ENCODE peak calls at places on chromosomes 1 and 21, in five cellular contexts. J is A549, H is heart left ventricle, U is stomach, K is prostate gland. P is an unnamed sample.

GRCh38 chr1:98792123-98792522 is 130.6 kb downstream of the SNX7 start:
- DNase-seq in J (no peak), K (no peak), H (no peak), U (no peak), P (no peak)

GRCh38 chr21:26587621-26588260 is 14.7 kb upstream of the CYYR1 start:
- DNase-seq in H (no peak), U (no peak), J (peak), K (no peak), P (no peak)

GRCh38 chr1:39081266-39082139 is 55.4 kb downstream of the NDUFS5 start:
- DNase-seq in J (no peak), U (no peak), K (no peak), H (no peak), P (peak)

GRCh38 chr21:29938968-29939858 is 583 bp downstream of the GRIK1 start:
- DNase-seq in H (no peak), J (no peak), U (no peak), K (no peak), P (no peak)

GRCh38 chr1:23548704-23549143 is 10.6 kb downstream of the ID3 start:
- DNase-seq in J (no peak), K (no peak), U (no peak), H (peak), P (no peak)

GRCh38 chr1:236394905-236395779 is 1.1 kb downstream of the EDARADD start:
- DNase-seq in H (peak), J (no peak), U (peak), K (peak), P (no peak)

GRCh38 chr1:21898326-21899155 is 38.6 kb downstream of the HSPG2 start:
- DNase-seq in U (no peak), J (no peak), K (no peak), H (no peak), P (no peak)

GRCh38 chr1:39926820-39927219 is 25.1 kb upstream of the MYCL start:
- DNase-seq in U (no peak), H (no peak), K (no peak), J (no peak), P (no peak)

GRCh38 chr1:29833596-29833995 is 597.3 kb downstream of the PTPRU start:
- DNase-seq in U (peak), K (no peak), J (no peak), H (peak), P (no peak)

GRCh38 chr1:25787477-25788043 is 12.4 kb upstream of the SELENON start:
- DNase-seq in U (no peak), H (no peak), K (no peak), J (no peak), P (no peak)

GRCh38 chr1:161946071-161946987 is 77.3 kb downstream of the OLFML2B start:
- DNase-seq in J (no peak), K (no peak), H (no peak), U (no peak), P (no peak)

GRCh38 chr1:207962716-207963428 is 51.9 kb upstream of the CD34 start:
- DNase-seq in J (peak), U (peak), H (peak), K (peak), P (no peak)

GRCh38 chr1:9059944-9060744 is 9.3 kb downstream of the SLC2A5 start:
- DNase-seq in U (no peak), H (no peak), J (no peak), K (no peak), P (no peak)

GRCh38 chr1:162857850-162858249 is 3.1 kb downstream of the CCDC190 start:
- DNase-seq in K (no peak), U (no peak), J (no peak), H (no peak), P (peak)

GRCh38 chr21:34933609-34934345 is 115.3 kb downstream of the RUNX1 start:
- DNase-seq in J (no peak), H (no peak), U (no peak), K (no peak), P (no peak)

GRCh38 chr1:87236585-87236984 is 92.1 kb upstream of the LMO4 start:
- DNase-seq in U (no peak), K (no peak), J (no peak), H (no peak), P (no peak)

GRCh38 chr1:97245682-97246081 is 524.1 kb downstream of the PTBP2 start:
- DNase-seq in U (no peak), K (no peak), H (no peak), J (no peak), P (no peak)

GRCh38 chr1:34987018-34987417 is 1.9 kb upstream of the TMEM35B start:
- DNase-seq in J (no peak), U (no peak), H (no peak), K (no peak), P (no peak)

GRCh38 chr1:34982820-34983376 is 2.2 kb downstream of the TMEM35B start:
- DNase-seq in J (no peak), U (no peak), H (no peak), K (no peak), P (no peak)

GRCh38 chr1:34983700-34984355 is 1.3 kb downstream of the TMEM35B start:
- DNase-seq in K (no peak), U (no peak), H (no peak), J (no peak), P (no peak)

GRCh38 chr1:34984435-34985062 is 598 bp downstream of the TMEM35B start:
- DNase-seq in K (no peak), U (no peak), H (peak), J (no peak), P (peak)

DNA sequence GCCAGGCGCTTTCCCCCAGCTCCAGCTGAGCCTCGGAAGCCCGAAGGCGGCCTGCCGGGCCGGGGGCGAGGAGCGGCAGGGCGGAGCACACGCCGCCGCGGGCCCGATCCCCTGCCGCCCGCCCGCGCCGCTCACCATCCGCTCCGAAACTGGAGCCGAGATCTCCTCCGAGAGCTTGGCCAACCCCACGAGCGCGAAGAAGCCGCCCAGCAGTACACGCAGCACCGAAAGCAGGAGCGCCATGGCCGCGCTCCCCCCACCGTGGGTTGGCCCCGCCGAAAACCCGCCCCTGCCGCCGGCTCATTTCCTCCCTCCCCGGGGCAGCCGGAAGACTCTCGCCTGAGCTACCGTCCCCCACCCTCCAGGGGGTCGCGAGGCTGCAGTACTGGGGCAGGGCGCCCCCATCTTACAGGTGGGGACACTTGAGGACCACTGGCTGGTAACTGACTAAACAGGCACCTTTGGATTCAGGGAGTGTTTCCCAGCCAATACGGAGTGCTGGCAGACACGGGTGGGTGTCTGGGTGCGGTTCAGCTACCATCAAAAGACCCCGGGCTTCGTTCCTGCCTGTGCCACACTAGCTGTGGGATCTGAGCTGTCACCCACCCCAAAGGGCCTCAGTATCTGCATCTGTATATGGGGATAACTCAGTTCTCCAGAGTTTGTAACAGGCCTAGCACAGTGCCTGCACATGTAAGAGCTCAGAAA is at the start of gene TMEM35B:
- DNase-seq in U (peak), K (peak), J (peak), H (peak), P (peak)
- TF ChIP-seq POLR2A in U (no peak), K (peak), J (peak), H (no peak), P (peak)

GRCh38 chr1:17516303-17517214 is 22.9 kb upstream of the ARHGEF10L start:
- DNase-seq in J (no peak), H (no peak), K (no peak), U (peak), P (no peak)

GRCh38 chr1:17520473-17521319 is 18.8 kb upstream of the ARHGEF10L start:
- DNase-seq in K (no peak), H (no peak), U (no peak), J (no peak), P (no peak)

GRCh38 chr1:17521946-17522612 is 17.4 kb upstream of the ARHGEF10L start:
- DNase-seq in K (no peak), U (no peak), J (no peak), H (no peak), P (no peak)

GRCh38 chr1:17523487-17524029 is 15.9 kb upstream of the ARHGEF10L start:
- DNase-seq in J (no peak), H (no peak), K (no peak), U (no peak), P (no peak)

GRCh38 chr1:17520041-17520440 is 19.5 kb upstream of the ARHGEF10L start:
- DNase-seq in U (peak), K (peak), J (no peak), H (no peak), P (no peak)
- TF ChIP-seq POLR2A in U (no peak), K (peak), J (no peak), H (no peak), P (no peak)

GRCh38 chr1:231420959-231421615 is 1.0 kb downstream of the EGLN1 start:
- DNase-seq in H (peak), K (peak), U (peak), J (no peak), P (no peak)

GRCh38 chr1:231423648-231424047 is 1.6 kb upstream of the EGLN1 start:
- DNase-seq in K (no peak), U (no peak), J (no peak), H (no peak), P (no peak)

GRCh38 chr1:231421616-231421970 is 494 bp downstream of the EGLN1 start:
- DNase-seq in H (peak), K (peak), U (peak), J (no peak), P (no peak)

GRCh38 chr1:231422798-231423309 is 767 bp upstream of the EGLN1 start:
- DNase-seq in U (no peak), J (no peak), K (no peak), H (no peak), P (no peak)

GRCh38 chr1:231421971-231422797 is at the start of gene EGLN1:
- DNase-seq in H (peak), K (peak), U (peak), J (peak), P (peak)
- TF ChIP-seq POLR2A in H (no peak), K (peak), U (no peak), J (peak), P (peak)

GRCh38 chr1:31559715-31560114 is 16.6 kb upstream of the TINAGL1 start:
- DNase-seq in K (no peak), H (no peak), U (no peak), J (no peak), P (no peak)

GRCh38 chr1:31560394-31560793 is 15.9 kb upstream of the TINAGL1 start:
- DNase-seq in H (no peak), J (no peak), U (no peak), K (no peak), P (no peak)

GRCh38 chr1:31564606-31564989 is 11.7 kb upstream of the TINAGL1 start:
- DNase-seq in K (no peak), J (no peak), U (no peak), H (no peak), P (no peak)

GRCh38 chr1:31567956-31568570 is 8.3 kb upstream of the TINAGL1 start:
- DNase-seq in J (no peak), H (no peak), U (no peak), K (no peak), P (no peak)

GRCh38 chr1:31562707-31563360 is 13.5 kb upstream of the TINAGL1 start:
- DNase-seq in H (no peak), K (no peak), U (no peak), J (no peak), P (no peak)
- TF ChIP-seq POLR2A in H (no peak), K (no peak), U (no peak), J (no peak), P (no peak)

GRCh38 chr1:76170114-76170513 is 95.6 kb downstream of the ST6GALNAC3 start:
- DNase-seq in U (no peak), J (no peak), K (no peak), H (no peak), P (no peak)
- TF ChIP-seq POLR2A in U (no peak), J (no peak), K (no peak), H (no peak), P (no peak)

DNA sequence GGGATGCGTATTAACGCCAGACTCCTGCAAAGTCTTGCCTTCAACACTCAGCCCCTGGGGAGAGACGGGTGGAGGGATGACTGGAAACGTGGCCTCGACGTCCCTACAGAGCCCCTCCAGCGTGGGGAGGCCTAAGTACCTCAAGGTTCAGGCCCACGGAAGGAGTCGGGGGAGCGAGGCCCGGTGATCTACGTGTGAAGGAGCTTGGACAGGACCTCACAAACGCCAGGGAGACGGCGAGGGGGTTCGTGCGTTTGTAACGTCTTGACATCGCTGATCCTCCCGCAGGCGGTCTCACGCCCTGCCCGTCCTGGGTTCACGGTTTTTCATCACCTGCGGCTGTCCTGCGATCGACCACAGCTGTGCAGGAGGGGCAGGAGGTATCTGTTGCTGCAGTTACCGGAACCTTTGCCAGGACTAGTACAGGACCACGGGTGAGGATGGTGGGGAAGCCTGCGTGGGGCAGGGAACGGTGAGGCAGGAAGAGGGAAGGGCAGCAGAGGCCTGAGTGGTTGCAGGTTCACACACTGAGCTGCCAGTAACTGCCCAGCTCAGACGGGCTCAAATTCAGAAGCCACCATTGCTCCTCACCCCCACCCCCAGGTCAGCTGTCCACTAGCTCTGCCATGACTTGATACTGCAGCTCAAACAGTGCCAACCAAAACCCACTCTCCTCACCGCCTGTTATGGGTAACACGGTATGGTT is 888 bp upstream of the CCNL2 start:
- DNase-seq in K (no peak), J (no peak), U (no peak), H (no peak), P (no peak)
- TF ChIP-seq POLR2A in K (no peak), J (peak), U (no peak), H (no peak), P (no peak)

GRCh38 chr1:239387304-239388231 is 1.2 kb downstream of the CHRM3 start:
- DNase-seq in U (peak), H (no peak), J (peak), K (no peak), P (no peak)
- TF ChIP-seq POLR2A in U (no peak), H (no peak), J (no peak), K (no peak), P (no peak)